ENCODE peak calls at places on chromosomes 6 and 20, in seven cellular contexts. K, H, S, P, E, A and X are unnamed samples. For H3K4me1, the result is how much of the 10 kb centered on the place peaks cover.

GRCh38 chr6:85640806-85641205 is 1.9 kb downstream of the SYNCRIP start:
- DNase-seq in K (no peak), H (no peak), S (no peak), P (no peak), E (peak), A (no peak), X (no peak)

GRCh38 chr6:148177589-148178233 is 164.9 kb upstream of the SASH1 start:
- DNase-seq in K (peak), H (peak), S (no peak), P (peak), E (peak), A (peak), X (peak)

GRCh38 chr20:38536310-38536709 is 44.7 kb upstream of the ADIG start:
- DNase-seq in K (no peak), H (no peak), S (no peak), P (no peak), E (peak), A (no peak), X (no peak)

GRCh38 chr6:151806757-151807512 is 547 bp upstream of the ESR1 start:
- DNase-seq in K (no peak), H (no peak), S (no peak), P (no peak), E (no peak), A (no peak), X (no peak)

GRCh38 chr20:52965819-52966218 is 6.3 kb upstream of the TSHZ2 start:
- DNase-seq in K (no peak), H (no peak), S (peak), P (no peak), E (no peak), A (no peak), X (no peak)

GRCh38 chr6:17042422-17043147 is 59.3 kb upstream of the STMND1 start:
- DNase-seq in K (peak), H (no peak), S (peak), P (peak), E (peak), A (peak), X (no peak)

GRCh38 chr6:46832816-46833215 is 39.6 kb downstream of the MEP1A start:
- DNase-seq in K (no peak), H (no peak), S (no peak), P (no peak), E (no peak), A (no peak), X (no peak)

GRCh38 chr6:77474973-77475372 is 11.7 kb upstream of the HTR1B start:
- DNase-seq in K (no peak), H (no peak), S (no peak), P (no peak), E (no peak), A (no peak), X (no peak)

GRCh38 chr6:17904491-17905120 is 82.8 kb downstream of the KIF13A start:
- DNase-seq in K (no peak), H (no peak), S (no peak), P (no peak), E (peak), A (no peak), X (no peak)

GRCh38 chr6:89122625-89123024 is 4.8 kb upstream of the SRSF12 start:
- DNase-seq in K (no peak), H (no peak), S (no peak), P (no peak), E (peak), A (peak), X (no peak)

GRCh38 chr6:2765896-2766766 is 938 bp downstream of the WRNIP1 start:
- DNase-seq in K (peak), H (peak), S (no peak), P (peak), E (peak), A (no peak), X (peak)

GRCh38 chr6:146915671-146916127 is 288.5 kb upstream of the STXBP5 start:
- DNase-seq in K (no peak), H (no peak), S (no peak), P (no peak), E (peak), A (no peak), X (no peak)

GRCh38 chr6:29419516-29419915 is 4.8 kb downstream of the OR12D1 start:
- DNase-seq in K (no peak), H (no peak), S (no peak), P (no peak), E (no peak), A (no peak), X (no peak)

GRCh38 chr6:11067348-11067747 is 23.2 kb upstream of the ELOVL2 start:
- DNase-seq in K (no peak), H (no peak), S (no peak), P (no peak), E (no peak), A (no peak), X (no peak)

GRCh38 chr6:42315220-42315990 is 97.7 kb upstream of the MRPS10 start:
- DNase-seq in K (no peak), H (no peak), S (no peak), P (no peak), E (no peak), A (no peak), X (no peak)

GRCh38 chr20:35318502-35319157 is 26.4 kb upstream of the FAM83C start:
- DNase-seq in K (peak), H (no peak), S (no peak), P (peak), E (peak), A (peak), X (no peak)

GRCh38 chr6:46320505-46320904 is 149.7 kb upstream of the ENPP5 start:
- DNase-seq in K (no peak), H (no peak), S (no peak), P (no peak), E (no peak), A (no peak), X (no peak)

GRCh38 chr20:50528804-50529351 is 18.7 kb downstream of the PTPN1 start:
- DNase-seq in K (no peak), H (no peak), S (no peak), P (no peak), E (no peak), A (no peak), X (no peak)

GRCh38 chr20:63700199-63701050 is 4.0 kb downstream of the TNFRSF6B start:
- DNase-seq in K (no peak), H (no peak), S (no peak), P (no peak), E (no peak), A (no peak), X (peak)

GRCh38 chr20:44695295-44696230 is 19.6 kb upstream of the CCN5 start:
- DNase-seq in K (no peak), H (no peak), S (no peak), P (no peak), E (peak), A (no peak), X (no peak)

GRCh38 chr6:38149526-38149925 is 330.0 kb downstream of the ZFAND3 start:
- DNase-seq in K (no peak), H (no peak), S (no peak), P (no peak), E (peak), A (no peak), X (no peak)

GRCh38 chr20:17848649-17849048 is 119.9 kb downstream of the SNX5 start:
- DNase-seq in K (no peak), H (no peak), S (no peak), P (no peak), E (no peak), A (no peak), X (no peak)

GRCh38 chr6:144912474-144912873 is 627.3 kb downstream of the UTRN start:
- DNase-seq in K (no peak), H (no peak), S (no peak), P (no peak), E (peak), A (no peak), X (no peak)

GRCh38 chr20:52405417-52405816 is 213.8 kb upstream of the ZFP64 start:
- DNase-seq in K (no peak), H (no peak), S (no peak), P (no peak), E (peak), A (no peak), X (no peak)

GRCh38 chr6:93749191-93749590 is 329.8 kb upstream of the EPHA7 start:
- DNase-seq in K (no peak), H (no peak), S (no peak), P (no peak), E (no peak), A (no peak), X (no peak)

GRCh38 chr6:162337412-162337811 is 390.2 kb downstream of the PRKN start:
- DNase-seq in K (no peak), H (no peak), S (no peak), P (no peak), E (no peak), A (no peak), X (no peak)

GRCh38 chr6:136826216-136826615 is 3.8 kb downstream of the PEX7 start:
- DNase-seq in K (no peak), H (peak), S (no peak), P (no peak), E (no peak), A (no peak), X (no peak)

GRCh38 chr6:44220913-44221290 is 2.5 kb upstream of the SLC29A1 start:
- DNase-seq in K (no peak), H (no peak), S (no peak), P (no peak), E (no peak), A (no peak), X (no peak)

GRCh38 chr20:59576216-59576953 is 28.0 kb upstream of the PHACTR3 start:
- DNase-seq in K (no peak), H (no peak), S (no peak), P (no peak), E (no peak), A (no peak), X (no peak)

GRCh38 chr6:20723236-20723635 is 189.0 kb downstream of the CDKAL1 start:
- DNase-seq in K (no peak), H (no peak), S (no peak), P (no peak), E (no peak), A (no peak), X (no peak)

GRCh38 chr6:31727717-31728671 is 1.1 kb downstream of the DDAH2 start:
- DNase-seq in K (no peak), H (no peak), S (no peak), P (no peak), E (no peak), A (no peak), X (no peak)

GRCh38 chr20:16966276-16966880 is 218.2 kb downstream of the OTOR start:
- DNase-seq in K (no peak), H (no peak), S (peak), P (no peak), E (no peak), A (no peak), X (no peak)

GRCh38 chr6:15715060-15715459 is 52.2 kb upstream of the DTNBP1 start:
- DNase-seq in K (no peak), H (no peak), S (no peak), P (no peak), E (no peak), A (no peak), X (no peak)

GRCh38 chr6:144335914-144336313 is 50.8 kb downstream of the UTRN start:
- DNase-seq in K (no peak), H (no peak), S (peak), P (no peak), E (no peak), A (peak), X (no peak)

GRCh38 chr20:19830351-19830750 is 72.3 kb downstream of the RIN2 start:
- DNase-seq in K (no peak), H (no peak), S (no peak), P (no peak), E (no peak), A (no peak), X (no peak)

GRCh38 chr6:28081486-28081751 is 1.1 kb downstream of the ZNF165 start:
- DNase-seq in K (no peak), H (no peak), S (no peak), P (no peak), E (no peak), A (no peak), X (no peak)

GRCh38 chr20:561437-562231 is 18.0 kb upstream of the CSNK2A1 start:
- DNase-seq in K (peak), H (peak), S (no peak), P (peak), E (peak), A (peak), X (peak)

GRCh38 chr20:4373454-4373853 is 348.3 kb upstream of the PRND start:
- DNase-seq in K (no peak), H (no peak), S (no peak), P (no peak), E (no peak), A (no peak), X (no peak)

GRCh38 chr6:353642-354614 is 37.6 kb upstream of the IRF4 start:
- DNase-seq in K (no peak), H (peak), S (no peak), P (no peak), E (no peak), A (no peak), X (no peak)

GRCh38 chr6:356828-357251 is 34.7 kb upstream of the IRF4 start:
- DNase-seq in K (no peak), H (peak), S (no peak), P (no peak), E (no peak), A (no peak), X (no peak)

GRCh38 chr6:355809-356208 is 35.7 kb upstream of the IRF4 start:
- DNase-seq in K (no peak), H (no peak), S (no peak), P (no peak), E (no peak), A (no peak), X (no peak)

GRCh38 chr6:354631-355280 is 36.8 kb upstream of the IRF4 start:
- DNase-seq in K (no peak), H (no peak), S (no peak), P (no peak), E (no peak), A (no peak), X (no peak)

GRCh38 chr6:355373-355772 is 36.2 kb upstream of the IRF4 start:
- DNase-seq in K (no peak), H (no peak), S (no peak), P (no peak), E (no peak), A (no peak), X (no peak)
- H3K4me1 ChIP-seq in K (under half), H (under half), S (under half), P (under half), E (under half), A (under half), X (under half)

DNA sequence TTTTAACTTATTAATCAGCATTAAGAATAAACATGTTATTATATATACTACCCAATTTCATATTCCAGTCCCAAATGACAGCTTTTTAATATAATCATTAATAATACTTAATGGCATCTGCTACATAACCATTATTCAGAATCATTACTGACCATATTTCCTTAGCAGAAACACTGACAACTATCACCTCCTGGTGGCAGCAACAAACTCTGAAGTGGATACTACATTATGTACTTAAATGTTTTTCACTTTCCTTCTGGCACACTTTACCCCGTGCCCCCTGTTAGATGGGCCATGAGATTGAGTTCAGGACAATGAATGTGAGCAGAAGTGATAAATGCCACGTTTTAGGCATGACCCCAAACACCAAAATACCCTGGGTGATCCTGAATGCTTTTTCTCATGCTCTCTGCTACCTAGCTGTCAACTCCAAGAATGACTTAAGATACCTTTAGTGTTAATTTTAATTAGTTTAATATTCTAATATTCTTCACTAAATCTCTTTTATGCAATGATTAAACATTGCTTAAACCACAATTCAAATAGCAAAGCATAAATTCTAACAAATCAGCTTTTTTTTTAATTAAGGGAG is 77.1 kb downstream of the LMBRD1 start:
- DNase-seq in K (peak), H (no peak), S (no peak), P (no peak), E (peak), A (peak), X (no peak)
- TF ChIP-seq CTCF in K (peak), H (peak), S (no peak), P (peak), E (peak), A (peak), X (peak)

GRCh38 chr6:130932956-130933355 is 105.8 kb downstream of the SMLR1 start:
- DNase-seq in K (no peak), H (no peak), S (no peak), P (no peak), E (no peak), A (no peak), X (no peak)
- H3K27ac ChIP-seq in K (peak), H (peak), S (peak), P (no peak), E (no peak), A (no peak), X (no peak)

DNA sequence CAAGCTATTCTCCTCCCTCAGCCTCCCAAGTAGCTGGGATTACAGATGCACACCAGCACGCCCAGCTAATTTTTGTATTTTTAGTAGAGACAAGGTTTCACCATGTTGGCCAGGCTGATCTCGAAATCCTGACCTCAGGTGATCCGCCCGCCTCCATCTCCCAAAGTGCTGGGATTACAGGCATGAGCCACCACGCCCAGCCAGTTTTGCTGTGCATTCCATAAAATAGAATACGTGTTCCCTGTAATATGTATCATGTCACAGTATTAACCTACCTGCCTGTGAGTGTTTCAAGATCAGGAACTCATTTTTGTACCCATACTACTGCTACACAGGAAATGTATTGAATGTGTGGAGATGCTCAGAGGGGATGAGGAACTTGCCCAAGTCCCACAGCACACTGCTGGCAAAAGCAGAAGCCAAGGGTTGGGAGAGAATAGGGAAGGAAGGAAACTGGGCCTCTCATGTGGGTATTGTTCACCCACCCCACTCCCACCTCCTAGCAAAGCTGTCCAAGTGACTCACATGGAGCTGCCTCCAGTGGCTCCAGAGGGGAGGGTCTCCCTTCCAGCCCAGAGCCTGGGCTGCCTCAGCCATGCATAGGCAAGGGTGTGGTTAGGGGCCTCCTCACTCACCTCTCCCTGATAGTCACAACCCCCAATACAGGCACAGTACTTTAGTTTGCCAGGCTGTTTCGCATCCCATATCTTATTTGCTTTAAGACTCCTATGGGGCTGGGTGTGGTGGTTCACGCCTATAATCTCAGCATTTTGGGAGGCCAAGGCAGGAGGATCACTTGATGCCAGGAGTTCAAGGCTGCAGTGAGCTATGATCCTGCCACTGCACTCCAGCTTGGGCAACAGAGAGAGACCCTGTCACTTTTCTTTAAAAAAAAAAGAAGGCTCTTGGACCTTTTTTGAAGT is 9.4 kb downstream of the HM13 start:
- DNase-seq in K (no peak), H (no peak), S (no peak), P (no peak), E (peak), A (no peak), X (no peak)
- H3K4me1 ChIP-seq in K (under half), H (under half), S (under half), P (under half), E (under half), A (under half), X (under half)

GRCh38 chr6:34249469-34250370 is 914 bp upstream of the SMIM29 start:
- DNase-seq in K (no peak), H (no peak), S (peak), P (peak), E (peak), A (no peak), X (no peak)
- TF ChIP-seq CTCF in K (no peak), H (no peak), S (no peak), P (no peak), E (no peak), A (no peak), X (no peak)

GRCh38 chr20:31673943-31674463 is 36.3 kb downstream of the COX4I2 start:
- DNase-seq in K (no peak), H (no peak), S (no peak), P (no peak), E (no peak), A (no peak), X (no peak)
- H3K27ac ChIP-seq in K (peak), H (peak), S (peak), P (peak), E (no peak), A (peak), X (peak)

DNA sequence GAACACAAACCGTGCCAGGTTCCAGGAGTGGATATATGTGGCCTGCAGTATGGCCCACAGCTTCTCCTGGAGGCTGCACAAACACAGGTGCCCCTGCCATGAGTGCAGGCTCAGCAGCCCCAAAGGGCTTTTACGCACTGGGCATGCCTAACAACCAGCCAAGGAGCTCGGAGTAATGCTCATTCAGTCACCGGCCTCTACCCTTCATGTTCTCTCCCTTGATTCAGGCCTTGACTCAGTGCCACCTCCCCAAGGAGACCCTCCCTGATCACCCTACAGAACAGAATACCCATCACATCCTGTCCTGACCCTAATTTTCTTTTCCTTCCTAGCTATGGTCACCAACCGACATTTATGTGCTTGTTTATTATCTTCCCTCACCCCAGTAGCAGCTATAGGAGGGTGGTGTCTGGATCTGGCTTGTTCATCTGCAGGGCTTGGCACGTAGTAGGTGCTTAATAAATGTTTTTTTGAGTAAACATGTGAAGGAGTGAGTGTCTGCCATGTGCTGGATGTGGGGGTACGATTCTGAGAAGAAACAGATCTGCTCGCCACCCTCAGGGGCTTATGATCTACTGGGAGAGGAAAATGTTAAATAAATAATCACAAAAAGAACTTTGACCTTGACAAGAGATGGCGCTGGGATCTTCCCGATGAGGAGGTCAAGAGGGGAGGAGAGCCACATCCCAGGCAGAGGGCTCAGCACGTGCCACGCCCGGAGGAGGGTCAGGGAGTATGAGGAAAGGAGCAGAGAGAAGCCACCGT is 9.2 kb downstream of the PXMP4 start:
- DNase-seq in K (no peak), H (no peak), S (no peak), P (no peak), E (no peak), A (no peak), X (no peak)
- H3K4me1 ChIP-seq in K (under half), H (under half), S (under half), P (under half), E (under half), A (under half), X (under half)